ENCODE peak calls at places on chromosome 10, in nine cellular contexts. G, H, F, W, Y, Z, K, E and R are unnamed samples.

GRCh38 chr10:78545756-78546155 is 512.1 kb downstream of the RPS24 start:
- DNase-seq in Y (no peak), K (no peak), Z (no peak), G (no peak), F (no peak), E (no peak), W (peak), H (no peak), R (no peak)

GRCh38 chr10:116688241-116688711 is 54.1 kb downstream of the HSPA12A start:
- DNase-seq in F (no peak), Y (peak), G (no peak), Z (no peak), K (peak), H (no peak), E (no peak), W (peak), R (peak)

GRCh38 chr10:677038-677437 is 12.4 kb downstream of the DIP2C start:
- DNase-seq in Y (no peak), F (peak), H (no peak), Z (no peak), G (no peak), E (no peak), W (no peak), K (no peak), R (no peak)

GRCh38 chr10:110790913-110791525 is 80.7 kb upstream of the PDCD4 start:
- DNase-seq in H (no peak), Z (no peak), W (no peak), Y (no peak), G (no peak), K (no peak), E (no peak), F (no peak), R (no peak)

GRCh38 chr10:97724341-97724941 is 10.9 kb downstream of the MARVELD1 start:
- DNase-seq in K (peak), W (no peak), E (no peak), F (no peak), Z (no peak), G (no peak), H (no peak), Y (peak), R (peak)

GRCh38 chr10:60549686-60550085 is 160.0 kb upstream of the ANK3 start:
- DNase-seq in W (peak), K (peak), H (no peak), F (no peak), Y (peak), Z (no peak), G (peak), E (no peak), R (peak)

GRCh38 chr10:79193694-79194382 is 125.1 kb downstream of the ZMIZ1 start:
- DNase-seq in Z (no peak), H (no peak), E (no peak), Y (no peak), K (no peak), W (no peak), G (no peak), F (no peak), R (no peak)

GRCh38 chr10:79017882-79018550 is 50.8 kb upstream of the ZMIZ1 start:
- DNase-seq in G (no peak), H (no peak), F (no peak), Y (no peak), E (no peak), Z (no peak), K (no peak), W (no peak), R (no peak)

GRCh38 chr10:30812018-30812851 is 182.7 kb upstream of the LYZL2 start:
- DNase-seq in F (peak), Y (peak), K (peak), H (no peak), G (no peak), W (no peak), E (peak), Z (no peak), R (peak)

GRCh38 chr10:91567815-91568214 is 65.1 kb downstream of the PPP1R3C start:
- DNase-seq in G (no peak), E (no peak), Z (no peak), W (no peak), Y (peak), F (no peak), H (no peak), K (no peak), R (no peak)

GRCh38 chr10:97842658-97843295 is 6.9 kb upstream of the GOLGA7B start:
- DNase-seq in F (no peak), E (no peak), W (no peak), K (peak), H (no peak), Y (peak), G (no peak), Z (no peak), R (no peak)

GRCh38 chr10:129102906-129103693 is 363.9 kb upstream of the MGMT start:
- DNase-seq in W (no peak), Y (no peak), H (no peak), K (peak), Z (no peak), G (no peak), E (no peak), F (no peak), R (no peak)

GRCh38 chr10:17880596-17880995 is 71.1 kb upstream of the SLC39A12 start:
- DNase-seq in Z (no peak), F (no peak), Y (peak), K (no peak), E (no peak), H (no peak), G (no peak), W (no peak), R (no peak)

GRCh38 chr10:64023926-64024465 is 502.8 kb downstream of the REEP3 start:
- DNase-seq in Y (no peak), Z (no peak), F (no peak), H (no peak), K (no peak), G (no peak), E (no peak), W (no peak), R (no peak)

GRCh38 chr10:63976538-63976937 is 455.3 kb downstream of the REEP3 start:
- DNase-seq in E (no peak), K (peak), F (no peak), Y (peak), H (no peak), Z (no peak), W (peak), G (peak), R (peak)

GRCh38 chr10:86848747-86849146 is 92.3 kb downstream of the BMPR1A start:
- DNase-seq in K (no peak), E (no peak), H (no peak), Y (no peak), Z (no peak), G (no peak), W (no peak), F (no peak), R (no peak)

GRCh38 chr10:90862908-90863514 is 5.2 kb upstream of the HTR7 start:
- DNase-seq in G (peak), H (no peak), Z (no peak), K (peak), Y (peak), W (peak), F (no peak), E (no peak), R (peak)

GRCh38 chr10:93180402-93181040 is 106.8 kb downstream of the CYP26A1 start:
- DNase-seq in H (no peak), Z (no peak), F (peak), E (peak), G (no peak), Y (peak), K (peak), W (no peak), R (peak)

GRCh38 chr10:113303747-113304146 is 249.1 kb upstream of the HABP2 start:
- DNase-seq in Z (no peak), F (no peak), Y (peak), W (no peak), H (no peak), K (peak), G (no peak), E (no peak), R (peak)

GRCh38 chr10:119518176-119518575 is 24.3 kb downstream of the RGS10 start:
- DNase-seq in K (no peak), G (no peak), Y (no peak), Z (no peak), E (no peak), F (no peak), H (no peak), W (no peak), R (no peak)

GRCh38 chr10:119517235-119518141 is 25.0 kb downstream of the RGS10 start:
- DNase-seq in K (no peak), E (no peak), Z (no peak), H (peak), Y (peak), F (peak), G (no peak), W (no peak), R (peak)

GRCh38 chr10:119518936-119519335 is 23.6 kb downstream of the RGS10 start:
- DNase-seq in Z (no peak), G (no peak), Y (no peak), F (no peak), W (no peak), E (no peak), H (no peak), K (no peak), R (no peak)

GRCh38 chr10:119515511-119516045 is 26.9 kb downstream of the RGS10 start:
- DNase-seq in K (no peak), E (no peak), F (no peak), G (no peak), Z (no peak), Y (no peak), H (no peak), W (no peak), R (no peak)

DNA sequence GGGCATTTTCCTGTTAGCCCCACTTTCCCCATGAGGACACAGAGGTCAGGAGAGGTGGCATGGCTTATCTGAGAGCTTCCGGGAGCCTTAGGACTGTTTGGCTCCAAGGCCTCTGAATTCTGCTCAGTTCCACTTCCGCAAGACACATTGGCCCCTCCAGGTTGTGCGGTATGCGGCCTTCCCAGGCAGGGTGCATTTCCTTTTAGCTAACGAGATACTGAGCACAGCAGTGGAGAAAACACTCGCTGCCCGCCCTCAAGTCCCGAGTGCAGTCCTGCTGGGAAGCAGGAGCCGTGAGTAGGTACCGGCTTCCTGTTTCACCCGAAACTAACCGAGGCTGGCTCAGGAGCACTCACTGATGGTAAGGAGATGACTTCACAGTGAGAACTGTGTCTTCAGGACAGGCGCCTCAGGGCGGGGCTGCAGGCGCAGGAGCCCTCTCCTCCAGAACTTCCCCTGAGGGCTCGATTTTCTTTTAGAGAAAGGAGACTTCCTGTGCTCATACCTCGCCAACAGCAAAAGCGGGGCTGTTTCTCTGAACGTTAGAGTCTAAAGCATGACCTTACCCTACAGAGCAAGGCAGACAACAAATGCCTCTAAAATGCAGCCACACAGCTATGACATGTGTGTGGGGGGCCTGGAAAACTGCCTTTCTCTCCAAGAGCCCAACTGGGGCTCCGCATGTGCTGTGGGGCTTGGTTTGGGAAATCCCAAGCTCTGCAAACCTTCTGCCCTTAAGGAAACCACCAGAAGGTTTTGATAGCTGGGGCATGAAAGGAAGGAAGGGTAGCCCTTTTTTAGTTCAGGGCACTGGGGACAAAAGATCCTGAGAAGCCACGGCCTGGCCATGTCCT is 25.9 kb downstream of the RGS10 start:
- DNase-seq in H (peak), G (no peak), K (no peak), Z (peak), E (no peak), Y (no peak), W (peak), F (no peak), R (no peak)
- H3K4me3 ChIP-seq in H (peak), G (no peak), K (no peak), Z (peak), E (no peak), Y (no peak), W (no peak), F (no peak), R (no peak)

DNA sequence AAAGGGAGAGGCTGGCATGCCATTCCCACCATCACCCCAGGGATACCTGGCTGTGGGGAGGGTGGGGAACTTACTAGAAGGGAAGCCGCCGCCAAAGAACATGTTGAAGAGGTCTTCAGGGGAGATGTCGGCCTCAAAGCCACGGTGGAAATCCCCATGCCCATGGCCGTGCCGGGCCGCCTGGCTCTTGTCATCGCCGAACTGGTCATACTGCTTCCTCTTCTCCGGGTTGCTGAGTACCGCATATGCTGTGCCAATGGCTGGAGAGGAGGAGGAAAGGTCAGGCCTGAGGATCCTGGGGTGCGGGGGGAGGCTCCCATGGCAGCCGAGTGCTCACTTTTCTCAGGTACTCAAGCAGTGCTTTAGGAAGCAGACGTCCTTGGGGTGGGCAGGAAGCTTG is 13.8 kb downstream of the DNAJB12 start:
- DNase-seq in H (no peak), W (no peak), E (no peak), Y (no peak), K (no peak), Z (no peak), F (no peak), G (no peak), R (no peak)
- H3K4me3 ChIP-seq in H (no peak), W (no peak), E (no peak), Y (no peak), K (no peak), Z (no peak), F (no peak), G (no peak), R (no peak)

GRCh38 chr10:74977913-74978847 is 133.3 kb upstream of the SAMD8 start:
- DNase-seq in Y (no peak), G (no peak), H (peak), W (no peak), E (no peak), K (no peak), Z (peak), F (no peak), R (no peak)
- H3K4me3 ChIP-seq in Y (no peak), G (no peak), H (peak), W (no peak), E (no peak), K (no peak), Z (no peak), F (no peak), R (no peak)

DNA sequence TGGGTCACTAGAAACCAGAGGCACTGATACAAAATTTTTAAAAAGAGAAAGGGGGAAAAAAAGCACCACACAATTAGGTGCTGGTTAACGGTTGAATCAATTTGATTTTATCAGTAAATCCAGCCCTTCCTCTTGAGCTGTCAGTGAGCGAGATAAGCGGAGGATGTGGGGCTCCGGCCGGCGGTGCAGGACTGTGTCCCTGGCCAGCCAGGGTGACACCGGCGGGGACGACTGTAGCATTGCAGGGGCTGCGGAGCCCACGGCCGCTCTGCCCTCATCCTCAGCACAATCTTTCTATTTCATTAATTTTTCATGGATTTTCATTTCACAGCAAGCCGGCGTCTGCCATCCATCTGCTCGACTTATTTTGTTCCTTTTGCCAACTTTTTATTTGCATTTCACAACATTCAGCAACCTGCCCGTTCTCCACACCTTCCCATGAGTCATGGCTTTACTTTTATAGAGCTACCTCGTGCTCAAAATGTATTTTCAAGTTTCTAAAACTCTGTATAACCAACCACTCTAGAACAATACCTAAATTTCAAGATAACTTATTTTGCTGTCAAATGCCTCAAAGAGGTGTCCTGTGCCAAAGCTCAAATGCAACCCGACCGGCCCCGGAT is 4.7 kb downstream of the ADARB2 start:
- DNase-seq in H (no peak), E (no peak), Z (no peak), F (no peak), K (no peak), Y (no peak), W (no peak), G (no peak), R (no peak)
- H3K4me3 ChIP-seq in H (no peak), E (no peak), Z (no peak), F (no peak), K (no peak), Y (no peak), W (no peak), G (no peak), R (no peak)